ENCODE peak calls at places on chromosomes 4 and X, in eight cellular contexts. O is suprapubic skin, Y is left lung, U is endodermal cell, J is astrocyte, W is upper lobe of left lung, H is upper lobe of right lung, V is sigmoid colon. P is an unnamed sample.

GRCh38 chr4:3368841-3369760 is 72.7 kb upstream of the HGFAC start:
- DNase-seq in V (peak; percentile 48), Y (no peak), U (no peak), H (no peak), W (peak; percentile 40), O (no peak), J (no peak), P (peak; percentile 64)

GRCh38 chr4:53637348-53637747 is 46.1 kb upstream of the LNX1 start:
- DNase-seq in J (no peak), O (no peak), U (no peak), Y (no peak), V (no peak), W (no peak), H (no peak), P (no peak)

GRCh38 chr4:112859456-112860184 is 189.8 kb upstream of the ANK2 start:
- DNase-seq in J (no peak), W (no peak), V (no peak), U (no peak), O (no peak), Y (no peak), H (no peak), P (no peak)

GRCh38 chr4:139886798-139887197 is 221.2 kb downstream of the MGST2 start:
- DNase-seq in V (no peak), J (no peak), U (no peak), O (no peak), Y (no peak), W (no peak), H (no peak), P (no peak)

GRCh38 chr4:98929341-98930267 is 671 bp upstream of the EIF4E start:
- DNase-seq in V (peak; percentile 84), J (peak; percentile 98), W (peak; percentile 68), O (no peak), H (peak; percentile 82), Y (peak; percentile 80), U (no peak), P (peak; percentile 91)

GRCh38 chrX:145405012-145405411 is 157.7 kb downstream of the SPANXN1 start:
- DNase-seq in W (no peak), J (no peak), O (no peak), V (no peak), Y (no peak), H (no peak), U (peak; percentile 63), P (no peak)

GRCh38 chrX:69501433-69501832 is 2.7 kb upstream of the NALF2 start:
- DNase-seq in O (no peak), V (no peak), W (no peak), H (no peak), U (peak; percentile 82), J (no peak), Y (no peak), P (no peak)

GRCh38 chr4:76548704-76549103 is 113.7 kb downstream of the SHROOM3 start:
- DNase-seq in U (no peak), W (no peak), O (no peak), J (no peak), H (no peak), Y (no peak), V (no peak), P (no peak)

GRCh38 chr4:38565271-38566199 is 98.5 kb upstream of the KLF3 start:
- DNase-seq in U (no peak), O (no peak), W (no peak), H (no peak), Y (no peak), V (peak; percentile 65), J (peak; percentile 78), P (no peak)

GRCh38 chrX:20500171-20500865 is 233.6 kb upstream of the RPS6KA3 start:
- DNase-seq in J (no peak), W (no peak), H (no peak), O (no peak), U (no peak), V (no peak), Y (no peak), P (no peak)

GRCh38 chr4:13542577-13543042 is 1.7 kb downstream of the NKX3-2 start:
- DNase-seq in H (no peak), J (no peak), U (peak; percentile 64), V (peak; percentile 69), Y (no peak), W (no peak), O (no peak), P (no peak)

GRCh38 chr4:109183851-109184345 is 118.6 kb downstream of the COL25A1 start:
- DNase-seq in Y (no peak), J (peak; percentile 8), U (no peak), V (no peak), W (no peak), O (no peak), H (no peak), P (no peak)

GRCh38 chr4:80045831-80046230 is 27.2 kb downstream of the ANTXR2 start:
- DNase-seq in U (no peak), Y (no peak), J (peak; percentile 48), H (no peak), O (no peak), W (no peak), V (no peak), P (no peak)

GRCh38 chr4:56743550-56743949 is 62.5 kb upstream of the HOPX start:
- DNase-seq in W (no peak), Y (no peak), J (no peak), H (no peak), V (no peak), U (no peak), O (no peak), P (no peak)

GRCh38 chr4:87465739-87466366 is 43.5 kb downstream of the NUDT9 start:
- DNase-seq in W (no peak), U (no peak), Y (no peak), O (no peak), V (no peak), H (no peak), J (peak; percentile 32), P (no peak)

GRCh38 chr4:138085956-138086355 is 156.2 kb downstream of the SLC7A11 start:
- DNase-seq in W (no peak), Y (no peak), U (no peak), V (no peak), J (no peak), H (no peak), O (no peak), P (no peak)

GRCh38 chr4:146255463-146255862 is 41.1 kb downstream of the REELD1 start:
- DNase-seq in H (no peak), U (no peak), J (peak; percentile 80), W (no peak), V (no peak), Y (no peak), O (no peak), P (no peak)

GRCh38 chrX:24149346-24150050 is at the start of gene ZFX:
- DNase-seq in U (peak; percentile 88), H (peak; percentile 88), O (no peak), V (peak; percentile 90), W (peak; percentile 92), Y (peak; percentile 84), J (peak; percentile 53), P (no peak)

GRCh38 chrX:141201962-141202361 is 25.0 kb upstream of the LDOC1 start:
- DNase-seq in Y (no peak), U (no peak), V (no peak), O (no peak), H (no peak), J (no peak), W (no peak), P (no peak)

GRCh38 chrX:40167240-40168182 is 69.8 kb upstream of the BCOR start:
- DNase-seq in H (no peak), U (peak; percentile 90), Y (no peak), W (peak; percentile 82), J (no peak), O (no peak), V (peak; percentile 84), P (no peak)

GRCh38 chr4:24203896-24204295 is 314.0 kb upstream of the PPARGC1A start:
- DNase-seq in O (no peak), H (no peak), J (no peak), W (no peak), Y (no peak), V (no peak), U (no peak), P (no peak)

GRCh38 chr4:158998624-158999023 is 104.3 kb upstream of the RAPGEF2 start:
- DNase-seq in J (peak; percentile 20), H (no peak), Y (no peak), V (no peak), U (no peak), W (no peak), O (no peak), P (no peak)

DNA sequence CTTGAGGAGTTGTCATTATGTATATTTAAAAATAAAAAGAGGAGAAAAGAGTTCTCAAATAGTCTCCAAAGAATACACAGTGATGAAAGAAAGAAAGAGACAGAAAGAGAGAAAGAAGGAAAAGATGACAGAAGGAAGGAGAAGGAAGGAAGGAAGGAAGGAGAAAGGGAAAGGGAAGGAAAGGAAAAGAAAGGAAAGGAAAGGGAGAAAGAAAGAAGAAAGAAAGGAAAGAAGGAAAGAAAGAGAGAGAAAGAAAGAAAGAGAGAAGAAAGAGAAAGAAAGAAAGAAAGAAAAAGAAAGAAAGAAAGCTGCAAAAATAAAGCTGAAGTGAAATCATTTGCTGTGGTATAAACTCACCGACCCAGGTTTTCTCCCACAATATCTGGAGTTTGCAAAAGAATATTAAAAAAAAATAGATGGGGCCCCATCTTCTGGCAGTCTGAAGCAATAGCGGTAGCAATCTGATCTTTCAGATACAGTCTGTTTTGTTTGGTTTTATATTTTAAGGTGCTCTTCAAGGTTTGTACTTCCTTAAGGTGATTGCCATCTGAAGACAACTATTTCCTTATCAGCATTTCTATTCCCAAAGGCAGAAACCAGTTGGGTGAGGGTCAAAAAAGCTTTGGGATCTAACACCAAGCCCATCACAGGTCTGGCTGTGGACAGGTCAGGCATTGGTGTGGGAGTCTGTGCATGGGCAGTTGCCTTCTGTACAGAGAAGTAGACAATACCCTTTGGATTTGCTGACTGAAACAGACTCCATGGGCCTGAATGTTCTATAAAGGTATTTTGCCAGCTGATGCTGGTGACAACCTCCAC is 160.4 kb downstream of the CPEB2 start:
- DNase-seq in U (no peak), V (no peak), J (no peak), H (no peak), Y (no peak), W (no peak), O (no peak), P (no peak)
- TF ChIP-seq CTCF in U (peak; percentile 47), V (peak; percentile 18), J (peak; percentile 50), H (peak; percentile 57), Y (peak; percentile 44), W (peak; percentile 39), O (no peak), P (no peak)

GRCh38 chrX:630922-631496 is 418 bp downstream of the SHOX start:
- DNase-seq in J (no peak), Y (no peak), V (peak; percentile 41), H (no peak), W (peak; percentile 70), O (peak; percentile 69), U (peak; percentile 80), P (peak; percentile 28)
- H3K9me3 ChIP-seq in J (no peaks in the 10 kb centered on the region), Y (no peaks in the 10 kb centered on the region), V (no peaks in the 10 kb centered on the region), H (no peaks in the 10 kb centered on the region), W (no peaks in the 10 kb centered on the region), O (no peaks in the 10 kb centered on the region), U (peaks cover 6% of the 10 kb centered on the region), P (no peaks in the 10 kb centered on the region)

GRCh38 chr4:143254479-143255216 is 69.9 kb downstream of the USP38 start:
- DNase-seq in V (no peak), Y (no peak), O (no peak), H (no peak), W (no peak), U (peak; percentile 84), J (no peak), P (no peak)
- H3K4me3 ChIP-seq in V (no peak overlapping the region), Y (no peak overlapping the region), O (no peak overlapping the region), H (no peak overlapping the region), W (no peak overlapping the region), U (no peak overlapping the region), J (no peak overlapping the region), P (no peak overlapping the region)

GRCh38 chr4:148021706-148022105 is 289.8 kb downstream of the ARHGAP10 start:
- DNase-seq in H (no peak), O (no peak), W (no peak), V (no peak), U (no peak), Y (no peak), J (no peak), P (no peak)
- TF ChIP-seq CTCF in H (no peak), O (no peak), W (no peak), V (no peak), U (no peak), Y (no peak), J (no peak), P (no peak)

P was measured in vagina.